ENCODE peak calls at places on chromosomes 7 and 10, in five cellular contexts. N is upper lobe of left lung, X is HepG2, L is K562, Y is GM12878. H is an unnamed sample. For H3K27me3, the result is how much of the 10 kb centered on the place peaks cover.

GRCh38 chr7:144786522-144786921 is 49.3 kb downstream of the TPK1 start:
- ATAC-seq in L (peak), Y (peak), N (no peak), X (no peak), H (no peak)

GRCh38 chr7:2224491-2224928 is 8.2 kb downstream of the MAD1L1 start:
- ATAC-seq in L (no peak), N (no peak), Y (no peak), X (no peak), H (no peak)

GRCh38 chr10:71230656-71231025 is 18.3 kb downstream of the UNC5B start:
- ATAC-seq in X (no peak), Y (no peak), L (no peak), N (no peak), H (no peak)

GRCh38 chr7:35804571-35804970 is 3.7 kb downstream of the SEPTIN7 start:
- ATAC-seq in X (no peak), Y (no peak), N (no peak), L (no peak), H (no peak)

GRCh38 chr10:110892602-110893001 is 20.9 kb downstream of the PDCD4 start:
- ATAC-seq in X (no peak), N (no peak), Y (peak), L (peak), H (no peak)

GRCh38 chr10:37403776-37404175 is 278.4 kb downstream of the ANKRD30A start:
- ATAC-seq in L (no peak), N (no peak), X (no peak), Y (no peak), H (no peak)

GRCh38 chr10:11012880-11013279 is 4.8 kb upstream of the CELF2 start:
- ATAC-seq in X (no peak), Y (no peak), L (no peak), N (no peak), H (no peak)

GRCh38 chr7:35596061-35596460 is 98.9 kb downstream of the HERPUD2 start:
- ATAC-seq in Y (no peak), L (peak), N (peak), X (no peak), H (no peak)

GRCh38 chr10:78963074-78964034 is 105.4 kb upstream of the ZMIZ1 start:
- ATAC-seq in X (no peak), L (peak), N (no peak), Y (no peak), H (no peak)

GRCh38 chr7:75663302-75663907 is 75.3 kb downstream of the HIP1 start:
- ATAC-seq in L (peak), N (no peak), X (no peak), Y (peak), H (no peak)

GRCh38 chr7:158924956-158925355 is 68.6 kb downstream of the DYNC2I1 start:
- ATAC-seq in N (no peak), L (no peak), X (no peak), Y (no peak), H (no peak)

GRCh38 chr7:140537750-140538482 is 58.6 kb upstream of the MKRN1 start:
- ATAC-seq in X (no peak), N (no peak), L (no peak), Y (peak), H (no peak)

GRCh38 chr7:124692420-124692819 is 73.2 kb downstream of the GPR37 start:
- ATAC-seq in N (no peak), X (no peak), L (no peak), Y (no peak), H (no peak)

GRCh38 chr7:13800694-13801448 is 188.6 kb downstream of the ETV1 start:
- ATAC-seq in X (no peak), N (no peak), Y (no peak), L (peak), H (no peak)

GRCh38 chr10:99444676-99445075 is 14.3 kb upstream of the GOT1 start:
- ATAC-seq in L (no peak), Y (no peak), N (no peak), X (no peak), H (no peak)

GRCh38 chr10:70500339-70500738 is 21.8 kb downstream of the PALD1 start:
- ATAC-seq in N (peak), Y (no peak), X (no peak), L (peak), H (no peak)

GRCh38 chr10:132398566-132398991 is 1.6 kb downstream of the PWWP2B start:
- ATAC-seq in L (no peak), Y (no peak), X (no peak), N (no peak), H (no peak)
- H3K4me3 ChIP-seq in L (no peak), Y (no peak), X (no peak), N (peak), H (peak)

GRCh38 chr10:27742926-27743735 is 2.5 kb downstream of the MKX start:
- ATAC-seq in X (peak), Y (no peak), L (no peak), N (peak), H (peak)
- H3K27me3 ChIP-seq in X (under half), Y (half or more), L (under half), N (half or more), H (half or more)

GRCh38 chr10:77555591-77556212 is 81.9 kb downstream of the KCNMA1 start:
- ATAC-seq in Y (peak), X (no peak), N (peak), L (peak), H (peak)
- TF ChIP-seq EP300 in Y (no peak), X (no peak), N (peak), L (no peak), H (no peak)

GRCh38 chr7:74027124-74027682 is 770 bp upstream of the ELN start:
- ATAC-seq in N (peak), Y (peak), X (peak), L (peak), H (peak)

GRCh38 chr7:74025745-74026144 is 2.2 kb upstream of the ELN start:
- ATAC-seq in X (no peak), Y (no peak), L (no peak), N (no peak), H (no peak)

GRCh38 chr7:74025146-74025545 is 2.8 kb upstream of the ELN start:
- ATAC-seq in N (no peak), L (no peak), X (no peak), Y (no peak), H (no peak)

GRCh38 chr7:74027683-74028320 is at the start of gene ELN:
- ATAC-seq in N (peak), L (no peak), Y (no peak), X (peak), H (peak)

DNA sequence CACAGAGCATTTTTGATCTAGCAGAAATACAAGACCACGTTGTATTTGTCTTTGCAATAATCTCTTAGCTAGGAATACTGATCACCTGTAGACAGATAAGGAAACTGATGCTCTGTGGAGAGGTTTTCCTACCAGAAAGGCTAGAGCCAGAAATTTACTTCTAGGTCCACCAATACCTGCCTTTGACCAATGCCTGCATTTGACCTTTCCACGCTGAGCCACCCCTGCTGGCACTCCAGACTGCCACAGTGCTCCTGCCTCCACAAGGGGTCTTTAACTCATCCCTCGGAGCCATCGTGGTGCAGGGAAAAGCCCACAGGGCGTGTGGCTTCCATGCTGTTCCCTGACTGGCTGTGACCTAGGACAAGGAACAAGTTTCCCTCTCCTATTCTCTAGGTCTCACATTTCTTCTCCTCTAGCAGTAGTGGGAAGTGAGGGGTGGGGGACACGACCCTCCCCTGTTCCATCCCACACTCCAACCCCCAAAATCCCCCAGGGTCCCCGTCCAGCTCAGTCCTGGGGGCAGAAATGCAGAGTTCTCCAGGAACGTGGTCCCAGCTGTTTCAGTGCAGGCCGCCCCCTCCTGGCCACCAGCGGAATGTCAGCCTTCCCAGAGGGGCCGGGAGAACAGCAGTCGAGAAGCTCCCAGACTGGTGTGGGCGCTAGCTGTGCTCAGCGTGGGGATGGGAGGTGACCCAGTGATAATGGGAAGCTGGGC is 1.4 kb upstream of the ELN start:
- ATAC-seq in L (peak), N (peak), Y (peak), X (peak), H (peak)
- H3K4me3 ChIP-seq in L (no peak), N (no peak), Y (no peak), X (no peak), H (no peak)